ENCODE peak calls at places on chromosomes 11 and 22, in six cellular contexts. Q is prostate gland; O is H7; R is upper lobe of right lung; J is neuronal stem cell; P is CD8-positive, alpha-beta memory T cell. N is an unnamed sample.

GRCh38 chr22:42906605-42907338 is 49.7 kb upstream of the ARFGAP3 start:
- DNase-seq in Q (no peak), O (no peak), R (no peak), J (no peak), P (no peak), N (no peak)

GRCh38 chr11:106133529-106133928 is 56.1 kb downstream of the AASDHPPT start:
- DNase-seq in Q (no peak), O (no peak), R (no peak), J (no peak), P (no peak), N (no peak)

GRCh38 chr11:101466352-101466751 is 117.5 kb downstream of the TRPC6 start:
- DNase-seq in Q (no peak), O (no peak), R (no peak), J (no peak), P (no peak), N (no peak)

GRCh38 chr11:15569626-15570025 is 454.9 kb downstream of the INSC start:
- DNase-seq in Q (no peak), O (no peak), R (no peak), J (no peak), P (no peak), N (no peak)

GRCh38 chr11:119615003-119615878 is 113.8 kb downstream of the NECTIN1 start:
- DNase-seq in Q (peak; percentile 30), O (no peak), R (no peak), J (no peak), P (no peak), N (no peak)

GRCh38 chr11:69377953-69378302 is 84.0 kb downstream of the MYEOV start:
- DNase-seq in Q (no peak), O (peak; percentile 47), R (peak; percentile 61), J (no peak), P (peak; percentile 25), N (no peak)

GRCh38 chr11:114010931-114011330 is 36.0 kb downstream of the HTR3A start:
- DNase-seq in Q (no peak), O (no peak), R (no peak), J (no peak), P (no peak), N (no peak)

GRCh38 chr11:94519478-94520084 is 7.3 kb downstream of the C11orf97 start:
- DNase-seq in Q (no peak), O (no peak), R (no peak), J (peak; percentile 12), P (no peak), N (no peak)

GRCh38 chr11:134765565-134765964 is 353.5 kb upstream of the B3GAT1 start:
- DNase-seq in Q (no peak), O (no peak), R (no peak), J (no peak), P (no peak), N (no peak)

GRCh38 chr22:27965547-27965946 is 46.5 kb upstream of the PITPNB start:
- DNase-seq in Q (no peak), O (no peak), R (no peak), J (no peak), P (no peak), N (no peak)

GRCh38 chr22:39622881-39623367 is 52.4 kb downstream of the CACNA1I start:
- DNase-seq in Q (no peak), O (peak; percentile 94), R (peak; percentile 81), J (peak; percentile 45), P (peak; percentile 82), N (no peak)

GRCh38 chr11:61140416-61140815 is 20.8 kb downstream of the VPS37C start:
- DNase-seq in Q (no peak), O (peak; percentile 13), R (peak; percentile 53), J (no peak), P (no peak), N (no peak)

GRCh38 chr11:61142424-61142823 is 18.8 kb downstream of the VPS37C start:
- DNase-seq in Q (no peak), O (peak; percentile 10), R (no peak), J (no peak), P (no peak), N (no peak)

GRCh38 chr11:61138940-61139339 is 22.3 kb downstream of the VPS37C start:
- DNase-seq in Q (no peak), O (peak; percentile 54), R (no peak), J (no peak), P (no peak), N (peak; percentile 83)

GRCh38 chr11:61139391-61139790 is 21.8 kb downstream of the VPS37C start:
- DNase-seq in Q (no peak), O (no peak), R (peak; percentile 16), J (no peak), P (no peak), N (no peak)

GRCh38 chr11:61141601-61142028 is 19.6 kb downstream of the VPS37C start:
- DNase-seq in Q (peak; percentile 35), O (peak; percentile 69), R (peak; percentile 64), J (no peak), P (no peak), N (no peak)
- H3K4me3 ChIP-seq in Q (no peak overlapping the region), O (no peak overlapping the region), R (no peak overlapping the region), J (peak overlapping the region; percentile 61), P (no peak overlapping the region), N (no peak overlapping the region)

DNA sequence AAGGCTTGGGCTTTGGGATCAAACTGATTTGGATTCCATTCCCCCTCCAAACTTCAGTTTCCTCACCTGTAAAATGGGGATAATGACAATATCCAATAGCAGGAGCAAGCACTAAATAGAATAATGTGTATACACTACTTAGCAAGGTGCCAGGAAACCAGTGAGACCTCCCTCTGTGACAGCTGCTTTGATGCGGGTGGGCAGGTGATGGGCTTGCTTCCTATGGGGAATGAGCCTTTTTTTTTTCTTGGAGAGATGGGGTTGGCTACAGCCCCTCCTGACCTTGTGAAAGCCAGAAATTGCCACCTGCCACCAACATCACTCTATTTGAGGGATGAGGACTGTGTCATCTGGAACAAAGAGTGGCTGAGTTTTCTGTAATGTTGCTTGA is 1.1 kb downstream of the CD82 start:
- DNase-seq in Q (no peak), O (peak; percentile 17), R (no peak), J (no peak), P (no peak), N (no peak)
- H3K4me3 ChIP-seq in Q (peak overlapping the region; percentile 51), O (no peak overlapping the region), R (peak overlapping the region; percentile 66), J (peak overlapping the region; percentile 89), P (peak overlapping the region; percentile 98), N (peak overlapping the region; percentile 74)

GRCh38 chr11:65132238-65132987 is 1.9 kb downstream of the SYVN1 start:
- DNase-seq in Q (no peak), O (no peak), R (no peak), J (no peak), P (peak; percentile 44), N (no peak)

GRCh38 chr11:65129649-65130441 is 4.5 kb downstream of the SYVN1 start:
- DNase-seq in Q (no peak), O (peak; percentile 72), R (peak; percentile 52), J (no peak), P (peak; percentile 44), N (no peak)

GRCh38 chr11:65131417-65131776 is 2.9 kb downstream of the SYVN1 start:
- DNase-seq in Q (no peak), O (no peak), R (no peak), J (no peak), P (peak; percentile 24), N (no peak)

GRCh38 chr11:65131895-65132237 is 2.5 kb downstream of the SYVN1 start:
- DNase-seq in Q (no peak), O (no peak), R (no peak), J (no peak), P (peak; percentile 24), N (no peak)

DNA sequence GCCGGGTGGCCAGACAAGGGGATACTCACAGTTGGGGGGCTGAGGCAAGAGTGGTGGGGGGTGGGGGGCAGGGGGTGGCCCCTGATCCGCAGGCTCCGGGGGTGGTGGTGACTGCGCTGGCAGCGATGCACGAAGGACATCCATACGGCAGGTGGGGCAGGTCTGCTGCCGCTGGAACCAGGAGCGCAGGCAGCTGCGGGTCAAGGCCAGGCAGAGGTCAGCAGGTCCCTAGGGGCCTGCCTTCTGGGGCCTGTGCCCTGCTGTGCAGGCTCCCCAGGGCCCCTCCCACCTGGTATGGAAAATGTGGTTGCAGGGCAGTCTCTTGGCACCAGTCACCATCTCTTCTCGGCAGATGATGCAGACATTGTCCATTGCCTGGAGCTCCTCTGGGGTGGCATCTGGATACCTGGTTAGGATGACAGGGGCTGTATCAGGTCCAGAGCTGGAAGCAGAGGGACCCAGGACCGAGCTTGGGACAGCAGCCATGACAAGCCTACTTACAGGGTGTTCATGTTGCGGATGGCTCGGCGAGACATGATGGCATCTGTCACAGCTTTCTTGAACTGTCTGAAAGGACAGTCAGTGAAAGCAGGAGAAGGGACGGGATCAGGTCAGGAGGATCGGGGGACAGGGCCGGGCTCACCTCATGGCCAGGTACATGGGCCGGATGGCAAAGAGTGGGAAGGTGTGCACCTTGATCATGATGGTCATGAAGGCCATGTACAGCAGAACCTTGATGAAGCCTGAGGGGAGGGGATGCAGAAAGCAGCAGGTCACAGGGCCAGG is 3.5 kb downstream of the SYVN1 start:
- DNase-seq in Q (no peak), O (no peak), R (peak; percentile 52), J (no peak), P (peak; percentile 38), N (no peak)
- H3K4me3 ChIP-seq in Q (no peak overlapping the region), O (no peak overlapping the region), R (no peak overlapping the region), J (no peak overlapping the region), P (no peak overlapping the region), N (no peak overlapping the region)

DNA sequence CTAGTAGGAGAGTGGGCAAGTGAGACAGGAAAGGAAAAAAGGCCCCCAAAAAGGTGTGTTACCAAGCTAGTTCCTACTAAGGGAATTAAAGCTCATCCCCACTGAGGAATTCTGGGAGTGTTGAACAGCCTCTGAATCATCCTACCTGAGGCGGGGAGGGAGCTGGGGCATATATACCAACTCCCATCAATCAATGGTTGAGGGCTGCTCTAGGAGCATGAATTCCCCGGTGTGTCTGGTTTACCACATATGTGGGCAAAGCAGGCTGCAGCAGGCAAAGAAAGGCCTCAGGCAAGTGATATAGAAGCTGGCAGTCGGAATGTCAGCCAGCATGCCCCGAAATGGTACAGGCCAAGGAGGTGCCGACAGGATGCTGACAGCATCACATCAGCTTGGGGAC is 23.6 kb upstream of the CDON start:
- DNase-seq in Q (no peak), O (no peak), R (no peak), J (no peak), P (no peak), N (no peak)
- H3K4me3 ChIP-seq in Q (no peak overlapping the region), O (no peak overlapping the region), R (no peak overlapping the region), J (no peak overlapping the region), P (no peak overlapping the region), N (no peak overlapping the region)

DNA sequence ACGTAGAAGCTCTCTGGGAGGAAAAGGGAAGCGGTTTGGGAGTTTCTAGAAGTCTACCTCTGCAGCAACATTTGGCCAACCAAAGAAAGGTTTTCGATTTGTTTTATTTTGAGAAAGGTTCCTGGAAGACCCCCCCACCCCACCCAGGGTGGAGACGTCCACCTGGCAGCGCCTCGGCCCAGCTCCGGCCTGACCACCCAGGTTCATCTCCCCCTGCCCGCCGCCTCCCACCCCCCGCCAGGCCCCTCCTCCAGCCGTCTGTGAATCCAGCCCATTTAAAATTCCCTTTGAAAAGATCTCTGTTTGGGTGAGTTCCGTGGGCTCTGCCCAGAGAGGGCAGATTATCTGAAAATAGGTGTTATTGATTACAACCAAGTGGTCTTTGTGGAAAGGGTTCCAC is 43.3 kb downstream of the KCNJ1 start:
- DNase-seq in Q (no peak), O (peak; percentile 73), R (no peak), J (no peak), P (no peak), N (no peak)
- H3K4me3 ChIP-seq in Q (no peak overlapping the region), O (peak overlapping the region; percentile 25), R (peak overlapping the region; percentile 21), J (no peak overlapping the region), P (no peak overlapping the region), N (peak overlapping the region; percentile 13)